ENCODE peak calls at places on chromosomes 3 and 15, in eight cellular contexts. W is A549; H is CD8-positive, alpha-beta T cell; F is breast epithelium; J is psoas muscle; Y is HCT116; V is cardiac fibroblast; O is fibroblast of mammary gland. G is an unnamed sample.

GRCh38 chr3:70832811-70833509 is 520.5 kb upstream of the MDFIC2 start:
- DNase-seq in Y (no peak), F (no peak), V (peak; percentile 81), J (no peak), O (peak; percentile 93), H (no peak), W (no peak), G (no peak)

GRCh38 chr3:165502707-165503106 is 306.5 kb upstream of the SLITRK3 start:
- DNase-seq in W (no peak), J (no peak), Y (no peak), V (no peak), F (no peak), H (no peak), O (no peak), G (no peak)

GRCh38 chr3:53079147-53079546 is 33.3 kb upstream of the SFMBT1 start:
- DNase-seq in F (no peak), H (no peak), V (no peak), Y (no peak), W (no peak), O (no peak), J (no peak), G (no peak)

GRCh38 chr15:63402498-63403253 is 21.0 kb upstream of the CA12 start:
- DNase-seq in Y (no peak), F (no peak), V (peak; percentile 75), O (peak; percentile 56), J (no peak), H (no peak), W (peak; percentile 57), G (peak; percentile 40)

GRCh38 chr15:100941536-100941935 is 22.4 kb downstream of the LRRK1 start:
- DNase-seq in W (no peak), V (no peak), J (no peak), Y (no peak), H (no peak), F (no peak), O (no peak), G (no peak)

GRCh38 chr3:197029511-197030167 is at the start of gene MELTF:
- DNase-seq in V (peak; percentile 57), Y (no peak), W (peak; percentile 75), J (peak; percentile 79), F (no peak), O (peak; percentile 64), H (peak; percentile 55), G (peak; percentile 22)

GRCh38 chr3:120198305-120198878 is 86.6 kb downstream of the GPR156 start:
- DNase-seq in Y (peak; percentile 8), H (no peak), O (peak; percentile 61), F (no peak), W (peak; percentile 59), J (no peak), V (peak; percentile 64), G (peak; percentile 68)

GRCh38 chr15:71508081-71508682 is 302.2 kb upstream of the NR2E3 start:
- DNase-seq in V (peak; percentile 10), F (peak; percentile 35), J (no peak), Y (no peak), H (no peak), W (no peak), O (no peak), G (peak; percentile 83)

GRCh38 chr3:158845748-158846350 is 44.0 kb downstream of the MFSD1 start:
- DNase-seq in O (peak; percentile 33), J (no peak), H (no peak), F (no peak), Y (peak; percentile 27), V (peak; percentile 45), W (peak; percentile 49), G (peak; percentile 53)

GRCh38 chr15:65833501-65834220 is 35.6 kb upstream of the RAB11A start:
- DNase-seq in V (no peak), H (peak; percentile 12), W (no peak), F (no peak), J (peak; percentile 57), O (no peak), Y (no peak), G (no peak)

GRCh38 chr15:37810381-37810780 is 124.1 kb upstream of the TMCO5A start:
- DNase-seq in H (no peak), F (no peak), V (no peak), J (no peak), W (no peak), O (no peak), Y (no peak), G (no peak)

GRCh38 chr3:122100591-122101491 is 45.7 kb downstream of the CD86 start:
- DNase-seq in Y (no peak), V (peak; percentile 18), F (no peak), H (no peak), O (peak; percentile 33), J (no peak), W (peak; percentile 30), G (peak; percentile 49)

GRCh38 chr3:115341208-115341607 is 194.1 kb upstream of the ZBTB20 start:
- DNase-seq in W (peak; percentile 12), O (peak; percentile 86), V (peak; percentile 76), H (no peak), Y (peak; percentile 57), F (no peak), J (no peak), G (peak; percentile 88)

GRCh38 chr3:197014942-197015575 is 14.6 kb downstream of the MELTF start:
- DNase-seq in F (no peak), O (no peak), H (no peak), W (no peak), J (no peak), V (no peak), Y (no peak), G (no peak)

GRCh38 chr3:160796089-160796812 is 40.2 kb downstream of the PPM1L start:
- DNase-seq in F (no peak), J (no peak), Y (no peak), V (no peak), H (no peak), W (no peak), O (no peak), G (no peak)

GRCh38 chr3:169657351-169658124 is 6.0 kb downstream of the MECOM start:
- DNase-seq in W (no peak), H (no peak), Y (no peak), V (no peak), F (no peak), O (no peak), J (no peak), G (peak; percentile 48)

GRCh38 chr15:53359038-53359437 is 400.4 kb downstream of the WDR72 start:
- DNase-seq in F (no peak), H (no peak), V (no peak), W (no peak), O (no peak), Y (no peak), J (no peak), G (no peak)

GRCh38 chr15:31439328-31439727 is 112.7 kb downstream of the KLF13 start:
- DNase-seq in J (peak; percentile 56), O (peak; percentile 41), V (peak; percentile 28), Y (peak; percentile 21), W (peak; percentile 75), F (no peak), H (no peak), G (no peak)

GRCh38 chr3:70833510-70833835 is 521.0 kb upstream of the MDFIC2 start:
- DNase-seq in J (no peak), F (no peak), V (no peak), Y (no peak), O (no peak), H (no peak), W (no peak), G (no peak)

GRCh38 chr3:105504440-105504951 is 137.8 kb downstream of the ALCAM start:
- DNase-seq in H (no peak), Y (no peak), F (no peak), V (no peak), W (no peak), O (no peak), J (no peak), G (no peak)

DNA sequence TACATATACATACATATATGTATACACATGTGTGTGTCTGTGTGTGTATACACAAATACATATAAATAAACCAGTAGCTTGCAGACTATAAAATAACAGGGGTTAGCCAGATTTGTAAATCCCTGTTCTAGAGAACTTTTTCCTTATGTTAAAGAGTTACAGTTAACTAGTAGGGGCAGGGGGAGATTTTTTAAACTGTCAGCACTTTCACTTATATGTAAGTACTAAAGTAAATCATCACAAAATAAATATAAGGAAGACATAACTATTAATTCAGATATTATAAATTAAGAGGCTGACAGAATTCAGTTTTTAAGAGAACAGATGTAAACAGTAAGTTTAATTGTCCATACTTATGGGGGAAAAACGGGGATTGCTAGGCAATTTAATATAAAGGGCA is 74.0 kb downstream of the LRRFIP2 start:
- DNase-seq in F (no peak), V (no peak), Y (no peak), W (no peak), J (no peak), H (no peak), O (no peak), G (no peak)
- TF ChIP-seq CTCF in F (no peak), V (no peak), Y (no peak), W (no peak), J (no peak), H (no peak), O (no peak), G (no peak)

DNA sequence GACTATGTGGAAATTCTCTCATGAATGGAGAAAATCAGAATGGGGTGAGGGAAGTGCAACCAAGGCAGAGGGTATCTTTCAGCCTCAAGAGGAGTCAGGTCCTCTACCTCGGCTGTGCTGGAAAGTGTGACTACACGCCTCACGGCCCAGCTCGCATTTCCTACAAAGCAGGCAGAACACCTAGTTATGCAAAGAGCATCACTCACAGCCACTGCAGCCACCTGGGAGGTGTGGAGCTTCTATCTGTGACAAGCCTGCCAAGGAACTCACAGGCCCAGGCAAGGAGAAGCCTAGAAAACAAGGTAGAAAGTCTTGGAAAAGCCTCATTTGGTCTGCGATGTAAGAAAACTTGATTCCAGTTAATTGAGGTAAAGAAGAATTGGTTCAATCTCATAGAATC is 77.0 kb downstream of the TAMM41 start:
- DNase-seq in O (no peak), V (no peak), W (no peak), F (no peak), H (no peak), Y (no peak), J (no peak), G (peak; percentile 30)
- H3K4me3 ChIP-seq in O (no peak overlapping the region), V (no peak overlapping the region), W (no peak overlapping the region), F (no peak overlapping the region), H (no peak overlapping the region), Y (no peak overlapping the region), J (no peak overlapping the region), G (no peak overlapping the region)

DNA sequence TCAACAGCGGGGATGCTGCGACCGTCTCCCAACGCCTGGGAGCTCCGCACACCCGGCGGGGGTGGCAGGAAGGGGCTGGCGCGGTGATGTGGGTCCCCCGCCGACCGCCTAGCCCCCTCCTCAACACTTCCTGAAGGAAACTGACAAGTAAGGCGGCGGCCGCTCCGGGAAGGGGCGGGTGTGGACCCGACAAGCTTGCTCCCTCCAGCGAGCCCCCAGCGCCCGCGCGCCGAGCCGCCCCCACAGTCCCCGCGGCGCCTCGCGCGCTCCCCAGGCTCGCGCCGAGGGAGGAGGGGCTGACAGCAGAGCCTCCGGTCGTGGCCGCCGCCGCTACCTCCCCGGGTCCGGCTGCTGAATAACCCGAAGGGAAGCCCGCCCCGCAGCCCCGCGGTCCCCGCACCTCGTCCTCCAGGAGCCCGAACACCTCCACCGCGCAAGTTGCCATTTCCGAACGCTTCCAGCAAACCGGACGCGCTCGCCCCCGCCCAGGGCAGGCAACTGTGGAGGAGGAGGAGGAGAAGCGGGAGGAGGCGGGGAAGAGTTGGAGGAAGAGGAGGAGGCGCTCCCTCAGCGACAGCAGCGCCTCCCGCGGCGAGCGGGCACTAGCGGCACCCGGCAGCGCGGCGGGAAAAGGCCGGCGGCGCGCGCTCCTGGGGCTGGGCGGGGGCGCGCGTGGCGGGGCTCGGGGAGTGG is at the start of gene NEDD4:
- DNase-seq in O (peak; percentile 83), J (peak; percentile 92), W (peak; percentile 88), V (peak; percentile 84), H (peak; percentile 55), F (peak; percentile 70), Y (peak; percentile 47), G (peak; percentile 70)
- TF ChIP-seq CTCF in O (peak; percentile 41), J (peak; percentile 59), W (peak; percentile 59), V (peak; percentile 51), H (no peak), F (no peak), Y (peak; percentile 52), G (peak; percentile 76)

GRCh38 chr3:89114841-89115223 is 7.4 kb downstream of the EPHA3 start:
- DNase-seq in V (no peak), W (no peak), F (no peak), Y (no peak), J (no peak), O (no peak), H (no peak), G (no peak)
- H3K4me3 ChIP-seq in V (peak overlapping the region; percentile 59), W (peak overlapping the region; percentile 38), F (peak overlapping the region; percentile 37), Y (no peak overlapping the region), J (peak overlapping the region; percentile 59), O (no peak overlapping the region), H (no peak overlapping the region), G (peak overlapping the region; percentile 31)

G was measured in bronchial epithelial cell.